ENCODE peak calls at places on chromosome 11, in seven cellular contexts. J, N, H, F, C, T and S are unnamed samples.

GRCh38 chr11:7270233-7270760 is 18.6 kb downstream of the SYT9 start:
- DNase-seq in J (no peak), N (no peak), H (no peak), F (no peak), C (no peak), T (no peak), S (no peak)

GRCh38 chr11:75852406-75853017 is 37.5 kb downstream of the UVRAG start:
- DNase-seq in J (no peak), N (no peak), H (no peak), F (no peak), C (no peak), T (no peak), S (no peak)

GRCh38 chr11:128029219-128029722 is 558.1 kb downstream of the ETS1 start:
- DNase-seq in J (no peak), N (no peak), H (no peak), F (no peak), C (peak; percentile 79), T (peak; percentile 59), S (no peak)

GRCh38 chr11:129700701-129701100 is 114.9 kb upstream of the TMEM45B start:
- DNase-seq in J (no peak), N (no peak), H (no peak), F (no peak), C (no peak), T (no peak), S (no peak)

GRCh38 chr11:47895035-47895434 is 46.9 kb upstream of the NUP160 start:
- DNase-seq in J (no peak), N (no peak), H (no peak), F (no peak), C (no peak), T (no peak), S (no peak)

GRCh38 chr11:65487467-65488272 is 11.2 kb upstream of the MALAT1 start:
- DNase-seq in J (no peak), N (peak; percentile 99), H (peak; percentile 98), F (no peak), C (peak; percentile 96), T (peak; percentile 100), S (peak; percentile 99)

GRCh38 chr11:66542362-66542761 is 3.5 kb downstream of the ZDHHC24 start:
- DNase-seq in J (no peak), N (no peak), H (no peak), F (no peak), C (no peak), T (no peak), S (no peak)

GRCh38 chr11:124946735-124947141 is 7.3 kb upstream of the CCDC15 start:
- DNase-seq in J (no peak), N (no peak), H (no peak), F (no peak), C (no peak), T (no peak), S (no peak)

GRCh38 chr11:2927851-2928604 is 1.2 kb downstream of the PHLDA2 start:
- DNase-seq in J (no peak), N (peak; percentile 56), H (no peak), F (no peak), C (peak; percentile 40), T (no peak), S (no peak)

GRCh38 chr11:68142441-68143309 is 21.5 kb upstream of the CHKA start:
- DNase-seq in J (no peak), N (peak; percentile 16), H (peak; percentile 68), F (no peak), C (no peak), T (no peak), S (no peak)

GRCh38 chr11:59601788-59602187 is 13.8 kb downstream of the OSBP start:
- DNase-seq in J (no peak), N (no peak), H (no peak), F (no peak), C (no peak), T (peak; percentile 47), S (no peak)

GRCh38 chr11:126158054-126158791 is 53.2 kb downstream of the RPUSD4 start:
- DNase-seq in J (no peak), N (no peak), H (no peak), F (no peak), C (peak; percentile 26), T (no peak), S (no peak)

GRCh38 chr11:3106736-3107524 is 49.7 kb upstream of the CARS1 start:
- DNase-seq in J (no peak), N (no peak), H (peak; percentile 20), F (no peak), C (peak; percentile 27), T (no peak), S (no peak)

GRCh38 chr11:1838077-1838425 is 730 bp upstream of the TNNI2 start:
- DNase-seq in J (no peak), N (no peak), H (no peak), F (no peak), C (no peak), T (peak; percentile 50), S (no peak)

GRCh38 chr11:1836011-1836945 is 1.5 kb downstream of the SYT8 start:
- DNase-seq in J (no peak), N (no peak), H (no peak), F (no peak), C (peak; percentile 60), T (peak; percentile 25), S (no peak)

GRCh38 chr11:1835671-1836010 is 851 bp downstream of the SYT8 start:
- DNase-seq in J (no peak), N (no peak), H (no peak), F (no peak), C (no peak), T (peak; percentile 22), S (no peak)

GRCh38 chr11:1838426-1839131 is at the start of gene TNNI2:
- DNase-seq in J (no peak), N (no peak), H (no peak), F (no peak), C (peak; percentile 60), T (peak; percentile 33), S (no peak)

GRCh38 chr11:1837171-1838076 is 1.4 kb upstream of the TNNI2 start:
- DNase-seq in J (peak; percentile 80), N (no peak), H (peak; percentile 62), F (peak; percentile 72), C (peak; percentile 74), T (peak; percentile 83), S (no peak)
- H3K27ac ChIP-seq in J (no peak overlapping the region), N (no peak overlapping the region), H (no peak overlapping the region), F (no peak overlapping the region), C (no peak overlapping the region), T (no peak overlapping the region), S (no peak overlapping the region)

GRCh38 chr11:46611526-46612304 is 5.3 kb downstream of the HARBI1 start:
- DNase-seq in J (no peak), N (no peak), H (peak; percentile 35), F (no peak), C (no peak), T (no peak), S (no peak)

GRCh38 chr11:46616551-46617450 is at the start of gene HARBI1:
- DNase-seq in J (peak; percentile 89), N (peak; percentile 90), H (peak; percentile 93), F (peak; percentile 87), C (peak; percentile 94), T (peak; percentile 87), S (peak; percentile 65)

GRCh38 chr11:46607516-46607915 is 9.5 kb downstream of the HARBI1 start:
- DNase-seq in J (no peak), N (no peak), H (no peak), F (no peak), C (no peak), T (no peak), S (no peak)

GRCh38 chr11:46615756-46616155 is 1.3 kb downstream of the HARBI1 start:
- DNase-seq in J (no peak), N (no peak), H (no peak), F (no peak), C (no peak), T (no peak), S (no peak)

GRCh38 chr11:46612326-46612725 is 4.7 kb downstream of the HARBI1 start:
- DNase-seq in J (no peak), N (no peak), H (no peak), F (no peak), C (no peak), T (no peak), S (no peak)
- H3K27ac ChIP-seq in J (no peak overlapping the region), N (no peak overlapping the region), H (peak overlapping the region; percentile 39), F (no peak overlapping the region), C (no peak overlapping the region), T (no peak overlapping the region), S (no peak overlapping the region)

DNA sequence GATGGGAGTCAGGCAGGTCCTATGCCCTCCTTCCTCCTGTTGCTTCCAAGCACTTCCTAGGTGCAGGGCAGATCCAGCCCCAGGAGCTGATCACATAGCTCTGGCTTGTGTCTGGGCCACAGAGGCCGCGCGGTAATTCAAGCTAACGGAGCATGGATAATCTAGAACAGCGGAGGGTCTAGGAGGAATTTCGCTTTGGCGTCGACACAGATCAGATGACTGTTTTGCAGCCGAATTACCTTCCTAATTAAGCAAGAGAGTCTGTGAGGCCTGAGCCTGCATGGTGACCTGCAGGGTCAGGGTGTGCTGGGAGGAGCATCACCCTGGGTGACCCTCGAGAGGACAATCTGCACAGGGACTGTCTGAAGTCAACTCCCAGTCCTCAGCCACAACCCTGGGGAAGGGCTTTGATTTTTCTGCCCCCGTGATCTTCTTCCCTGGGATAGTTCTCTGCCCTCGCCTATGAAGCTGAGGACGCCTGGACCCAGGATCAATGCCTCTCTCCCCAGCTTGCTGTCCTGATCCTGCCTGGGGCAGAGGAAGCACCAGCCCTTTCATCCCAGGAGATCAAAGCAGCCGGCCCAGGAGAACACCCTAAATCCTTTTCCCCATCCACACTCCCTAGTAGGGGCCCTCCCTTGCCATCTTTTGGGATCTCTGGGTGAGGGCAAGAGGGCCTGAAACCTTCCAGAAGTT is 11.0 kb downstream of the NECTIN1 start:
- DNase-seq in J (no peak), N (no peak), H (no peak), F (no peak), C (peak; percentile 53), T (no peak), S (no peak)
- H3K27ac ChIP-seq in J (no peak overlapping the region), N (no peak overlapping the region), H (no peak overlapping the region), F (no peak overlapping the region), C (no peak overlapping the region), T (no peak overlapping the region), S (no peak overlapping the region)

GRCh38 chr11:19938866-19939265 is 221.4 kb downstream of the DBX1 start:
- DNase-seq in J (no peak), N (peak; percentile 93), H (no peak), F (no peak), C (no peak), T (no peak), S (no peak)
- H3K27ac ChIP-seq in J (no peak overlapping the region), N (peak overlapping the region; percentile 56), H (no peak overlapping the region), F (no peak overlapping the region), C (no peak overlapping the region), T (no peak overlapping the region), S (no peak overlapping the region)

DNA sequence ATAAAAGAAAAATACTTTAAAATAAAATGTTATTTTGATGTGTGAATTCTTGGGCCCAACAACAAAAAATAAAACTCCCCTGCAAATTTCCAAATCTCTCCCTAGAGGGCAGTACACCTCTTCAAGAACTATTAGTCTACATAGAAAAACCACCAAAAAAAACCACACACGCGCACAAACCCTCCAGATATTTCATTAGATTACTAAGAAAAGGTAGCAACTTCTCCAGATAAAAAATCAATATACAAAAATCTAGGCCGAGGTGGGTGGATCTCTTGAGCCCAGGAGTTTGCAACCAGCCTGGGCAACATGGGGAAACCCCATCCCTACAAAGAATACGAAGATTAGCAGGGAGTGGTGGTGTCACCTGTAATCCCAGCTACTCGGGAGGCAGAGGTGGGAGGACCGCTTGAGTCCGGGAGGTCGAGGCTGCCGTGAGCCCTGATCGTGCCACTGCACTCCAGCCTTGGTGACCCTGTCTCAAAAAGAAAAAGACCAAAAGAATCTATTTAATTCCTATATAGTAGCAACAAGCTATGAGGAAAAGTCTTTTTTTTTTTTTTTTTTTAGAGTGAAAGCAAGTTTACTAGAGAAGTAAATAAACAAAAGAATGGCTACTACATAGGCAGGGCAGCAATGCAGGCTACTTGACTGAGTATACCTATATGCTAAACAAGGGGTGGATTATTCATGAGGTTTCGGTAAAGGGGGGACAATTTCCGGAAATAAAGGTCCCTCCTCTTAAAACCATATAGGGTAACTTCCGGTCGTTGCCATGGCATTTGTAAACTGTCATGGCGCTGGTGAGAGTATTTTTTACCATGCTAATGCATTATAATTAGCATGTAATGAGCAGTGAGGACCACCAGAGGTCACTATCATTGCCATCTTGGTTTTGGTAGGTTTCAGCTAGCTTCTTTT is 13.1 kb downstream of the B3GNT6 start:
- DNase-seq in J (peak; percentile 59), N (peak; percentile 94), H (peak; percentile 74), F (peak; percentile 85), C (no peak), T (peak; percentile 91), S (peak; percentile 70)
- H3K27ac ChIP-seq in J (peak overlapping the region; percentile 25), N (peak overlapping the region; percentile 35), H (peak overlapping the region; percentile 62), F (peak overlapping the region; percentile 72), C (peak overlapping the region; percentile 58), T (no peak overlapping the region), S (peak overlapping the region; percentile 3)